ENCODE peak calls at places on chromosomes 12 and 14, in four cellular contexts. Y, C, U and M are unnamed samples.

GRCh38 chr12:15472036-15472435 is 149.7 kb downstream of the PTPRO start:
- DNase-seq in C (no peak), U (no peak), Y (no peak), M (no peak)

GRCh38 chr14:87628129-87628528 is 364.9 kb downstream of the GALC start:
- DNase-seq in Y (peak; percentile 34), U (no peak), C (no peak), M (peak; percentile 74)

GRCh38 chr12:112005419-112006395 is 7.3 kb downstream of the TMEM116 start:
- DNase-seq in Y (no peak), U (no peak), C (no peak), M (no peak)

GRCh38 chr14:52694761-52695480 is 437 bp downstream of the ERO1A start:
- DNase-seq in Y (peak; percentile 31), U (peak; percentile 70), C (peak; percentile 65), M (no peak)

GRCh38 chr14:104268295-104268694 is 129.9 kb downstream of the KIF26A start:
- DNase-seq in U (no peak), Y (peak; percentile 3), C (no peak), M (no peak)

GRCh38 chr14:104808456-104808855 is 7.6 kb downstream of the ZBTB42 start:
- DNase-seq in U (no peak), C (no peak), Y (no peak), M (no peak)

GRCh38 chr12:46395308-46395707 is 22.7 kb upstream of the SLC38A2 start:
- DNase-seq in Y (no peak), C (no peak), U (no peak), M (no peak)

GRCh38 chr12:3107071-3107583 is 29.9 kb downstream of the TSPAN9 start:
- DNase-seq in Y (peak; percentile 52), U (no peak), C (no peak), M (no peak)

GRCh38 chr12:82838827-82839226 is 152.1 kb downstream of the TMTC2 start:
- DNase-seq in C (no peak), Y (no peak), U (no peak), M (no peak)

GRCh38 chr12:13156277-13156676 is 40.2 kb upstream of the EMP1 start:
- DNase-seq in U (no peak), Y (no peak), C (no peak), M (no peak)

GRCh38 chr12:113116875-113117274 is 18.7 kb downstream of the RASAL1 start:
- DNase-seq in Y (no peak), U (no peak), C (no peak), M (no peak)

GRCh38 chr12:31470462-31470861 is 120.5 kb downstream of the DENND5B start:
- DNase-seq in Y (no peak), C (no peak), U (no peak), M (no peak)

GRCh38 chr12:110917961-110918360 is 2.4 kb downstream of the MYL2 start:
- DNase-seq in Y (no peak), U (no peak), C (no peak), M (no peak)

GRCh38 chr14:91177073-91177796 is 63.4 kb downstream of the DGLUCY start:
- DNase-seq in C (peak; percentile 88), U (peak; percentile 59), Y (peak; percentile 40), M (no peak)

GRCh38 chr12:16238661-16239060 is 38.8 kb downstream of the SLC15A5 start:
- DNase-seq in Y (no peak), C (no peak), U (no peak), M (peak; percentile 23)

GRCh38 chr14:35196571-35196970 is 74.2 kb downstream of the PRORP start:
- DNase-seq in C (peak; percentile 6), Y (no peak), U (no peak), M (no peak)

GRCh38 chr14:88181072-88181471 is 142.0 kb downstream of the KCNK10 start:
- DNase-seq in U (no peak), Y (no peak), C (no peak), M (no peak)

GRCh38 chr12:66393890-66394289 is 91.6 kb downstream of the HELB start:
- DNase-seq in C (no peak), Y (no peak), U (no peak), M (no peak)

GRCh38 chr12:122079038-122079531 is 529 bp downstream of the MLXIP start:
- DNase-seq in Y (no peak), U (peak; percentile 6), C (peak; percentile 39), M (peak; percentile 68)

GRCh38 chr12:26021534-26021933 is 63.1 kb downstream of the RASSF8 start:
- DNase-seq in C (no peak), U (no peak), Y (no peak), M (no peak)
- TF ChIP-seq CTCF in C (no peak), U (no peak), Y (no peak), M (no peak)

GRCh38 chr12:104583311-104583710 is 126.6 kb downstream of the CHST11 start:
- DNase-seq in U (no peak), C (no peak), Y (no peak), M (no peak)
- H3K4me1 ChIP-seq in U (peaks cover 45% of the 10 kb centered on the region), C (peaks cover 6% of the 10 kb centered on the region), Y (peaks cover 8% of the 10 kb centered on the region), M (no peaks in the 10 kb centered on the region)

DNA sequence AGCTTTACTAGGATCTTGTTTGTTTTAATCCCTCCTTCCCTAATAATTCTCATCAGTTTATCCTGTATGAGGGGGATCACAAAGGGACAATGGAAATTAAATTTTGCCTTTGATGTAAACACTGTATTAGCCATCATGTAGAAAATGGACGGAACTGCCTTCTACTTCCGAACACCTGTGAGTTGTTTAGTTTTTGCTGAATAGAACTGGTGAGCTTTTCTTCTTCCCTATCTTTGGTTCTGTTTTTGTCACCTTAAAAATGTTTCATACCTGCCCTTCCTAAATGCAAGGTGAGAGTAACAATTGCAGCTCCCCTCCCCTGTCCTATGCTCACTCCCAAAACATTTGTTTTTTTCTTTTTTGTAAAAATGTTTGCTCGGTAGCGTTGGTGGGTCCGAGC is 7.6 kb downstream of the FOXA1 start:
- DNase-seq in C (peak; percentile 55), Y (no peak), U (no peak), M (no peak)
- H3K4me3 ChIP-seq in C (no peak overlapping the region), Y (no peak overlapping the region), U (no peak overlapping the region), M (no peak overlapping the region)

DNA sequence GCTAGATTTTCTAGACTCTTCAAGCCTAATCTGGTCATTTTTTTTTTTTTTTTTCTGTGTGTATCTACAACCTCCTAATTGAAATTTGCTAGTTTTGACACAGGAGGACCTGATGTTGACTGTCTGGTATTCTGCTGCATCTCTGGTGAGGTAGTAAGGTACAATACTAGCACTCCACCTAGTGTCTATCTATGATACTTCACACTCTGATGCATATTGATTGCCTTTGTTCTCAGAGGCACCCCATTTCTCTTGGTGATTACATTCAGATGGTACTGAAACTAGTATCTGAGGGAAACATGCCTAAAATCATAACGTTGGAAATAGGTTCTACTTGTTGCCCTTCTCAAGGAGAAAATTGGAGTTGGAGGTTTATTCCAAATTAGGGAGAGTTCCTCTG is 930.5 kb upstream of the NOVA1 start:
- DNase-seq in Y (no peak), U (peak; percentile 41), C (peak; percentile 50), M (no peak)
- TF ChIP-seq CTCF in Y (no peak), U (peak; percentile 51), C (peak; percentile 51), M (no peak)